ENCODE peak calls at places on chromosomes 13 and 19, in six cellular contexts. One of them, this sample, is unnamed.

GRCh38 chr13:68982961-68983619 is 1124.5 kb upstream of the ATXN8OS start:
- DNase-seq in NB4: no peak
- DNase-seq in IMR-90: no peak
- DNase-seq in stomach: no peak
- DNase-seq in transverse colon: no peak
- DNase-seq in ovary: no peak
- DNase-seq in this sample: no peak

GRCh38 chr13:94674609-94675348 is 37.6 kb downstream of the SOX21 start:
- DNase-seq in NB4: peak; percentile 68
- DNase-seq in IMR-90: peak; percentile 30
- DNase-seq in transverse colon: peak; percentile 46
- DNase-seq in stomach: peak; percentile 67
- DNase-seq in ovary: no peak
- DNase-seq in this sample: peak; percentile 72

GRCh38 chr19:8038815-8039214 is 13.7 kb upstream of the CCL25 start:
- DNase-seq in NB4: no peak
- DNase-seq in ovary: no peak
- DNase-seq in transverse colon: no peak
- DNase-seq in stomach: no peak
- DNase-seq in IMR-90: no peak
- DNase-seq in this sample: no peak

GRCh38 chr13:49354719-49355118 is 89.1 kb downstream of the CAB39L start:
- DNase-seq in stomach: no peak
- DNase-seq in transverse colon: no peak
- DNase-seq in NB4: no peak
- DNase-seq in IMR-90: no peak
- DNase-seq in ovary: no peak
- DNase-seq in this sample: no peak

GRCh38 chr13:40681341-40682051 is 15.1 kb upstream of the FOXO1 start:
- DNase-seq in transverse colon: no peak
- DNase-seq in stomach: no peak
- DNase-seq in IMR-90: no peak
- DNase-seq in ovary: no peak
- DNase-seq in NB4: no peak
- DNase-seq in this sample: no peak

GRCh38 chr13:30726192-30726591 is 9.2 kb upstream of the ALOX5AP start:
- DNase-seq in transverse colon: no peak
- DNase-seq in IMR-90: no peak
- DNase-seq in stomach: no peak
- DNase-seq in ovary: no peak
- DNase-seq in NB4: no peak
- DNase-seq in this sample: no peak

GRCh38 chr13:43094901-43095300 is 71.5 kb downstream of the DNAJC15 start:
- DNase-seq in ovary: no peak
- DNase-seq in stomach: no peak
- DNase-seq in NB4: no peak
- DNase-seq in transverse colon: no peak
- DNase-seq in IMR-90: no peak
- DNase-seq in this sample: no peak

GRCh38 chr19:2288743-2289713 is 7.1 kb upstream of the PEAK3 start:
- DNase-seq in NB4: peak; percentile 44
- DNase-seq in ovary: no peak
- DNase-seq in transverse colon: no peak
- DNase-seq in stomach: no peak
- DNase-seq in IMR-90: no peak
- DNase-seq in this sample: no peak

GRCh38 chr13:25538276-25538675 is 166.5 kb downstream of the ATP8A2 start:
- DNase-seq in ovary: no peak
- DNase-seq in IMR-90: no peak
- DNase-seq in stomach: no peak
- DNase-seq in NB4: no peak
- DNase-seq in transverse colon: no peak
- DNase-seq in this sample: no peak

GRCh38 chr13:62997696-62998095 is 1582.0 kb upstream of the PCDH20 start:
- DNase-seq in NB4: no peak
- DNase-seq in IMR-90: no peak
- DNase-seq in transverse colon: no peak
- DNase-seq in stomach: no peak
- DNase-seq in ovary: no peak
- DNase-seq in this sample: no peak

GRCh38 chr13:62997038-62997619 is 1581.5 kb upstream of the PCDH20 start:
- DNase-seq in ovary: no peak
- DNase-seq in NB4: no peak
- DNase-seq in stomach: no peak
- DNase-seq in transverse colon: no peak
- DNase-seq in IMR-90: no peak
- DNase-seq in this sample: no peak
- TF ChIP-seq POLR2A in ovary: no peak
- TF ChIP-seq POLR2A in NB4: no peak
- TF ChIP-seq POLR2A in stomach: no peak
- TF ChIP-seq POLR2A in transverse colon: no peak
- TF ChIP-seq POLR2A in IMR-90: no peak
- TF ChIP-seq POLR2A in this sample: no peak

DNA sequence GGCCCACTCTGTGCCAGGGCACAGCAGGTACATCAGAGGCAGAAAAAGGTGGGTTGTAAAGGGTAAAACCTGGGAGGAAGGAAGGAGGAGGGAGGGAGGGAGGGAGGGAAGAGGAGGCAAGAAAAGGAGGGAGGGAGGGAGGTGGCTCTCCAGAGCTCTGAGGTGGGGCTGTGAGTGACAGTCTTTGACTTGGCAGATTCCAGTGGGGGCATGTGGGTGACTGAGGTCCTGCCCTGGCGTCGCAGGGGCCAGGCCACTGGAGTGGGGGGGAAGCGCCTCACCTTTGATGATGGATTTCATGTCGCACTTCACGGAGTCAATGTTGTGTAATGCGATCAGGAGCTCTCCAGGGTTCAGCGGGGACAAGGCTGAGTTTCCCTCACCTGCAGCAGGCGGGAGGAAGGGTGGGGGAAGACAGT is 6.0 kb upstream of the RSPH6A start:
- DNase-seq in stomach: no peak
- DNase-seq in transverse colon: no peak
- DNase-seq in NB4: peak; percentile 12
- DNase-seq in IMR-90: no peak
- DNase-seq in ovary: no peak
- DNase-seq in this sample: no peak
- TF ChIP-seq POLR2A in stomach: no peak
- TF ChIP-seq POLR2A in transverse colon: no peak
- TF ChIP-seq POLR2A in NB4: no peak
- TF ChIP-seq POLR2A in IMR-90: no peak
- TF ChIP-seq POLR2A in ovary: no peak
- TF ChIP-seq POLR2A in this sample: no peak

GRCh38 chr19:4061178-4061682 is 5.5 kb downstream of the ZBTB7A start:
- DNase-seq in ovary: peak; percentile 80
- DNase-seq in NB4: no peak
- DNase-seq in IMR-90: no peak
- DNase-seq in transverse colon: peak; percentile 95
- DNase-seq in stomach: peak; percentile 93
- DNase-seq in this sample: peak; percentile 94
- TF ChIP-seq POLR2A in ovary: no peak
- TF ChIP-seq POLR2A in NB4: no peak
- TF ChIP-seq POLR2A in IMR-90: no peak
- TF ChIP-seq POLR2A in transverse colon: peak; percentile 50
- TF ChIP-seq POLR2A in stomach: no peak
- TF ChIP-seq POLR2A in this sample: no peak

DNA sequence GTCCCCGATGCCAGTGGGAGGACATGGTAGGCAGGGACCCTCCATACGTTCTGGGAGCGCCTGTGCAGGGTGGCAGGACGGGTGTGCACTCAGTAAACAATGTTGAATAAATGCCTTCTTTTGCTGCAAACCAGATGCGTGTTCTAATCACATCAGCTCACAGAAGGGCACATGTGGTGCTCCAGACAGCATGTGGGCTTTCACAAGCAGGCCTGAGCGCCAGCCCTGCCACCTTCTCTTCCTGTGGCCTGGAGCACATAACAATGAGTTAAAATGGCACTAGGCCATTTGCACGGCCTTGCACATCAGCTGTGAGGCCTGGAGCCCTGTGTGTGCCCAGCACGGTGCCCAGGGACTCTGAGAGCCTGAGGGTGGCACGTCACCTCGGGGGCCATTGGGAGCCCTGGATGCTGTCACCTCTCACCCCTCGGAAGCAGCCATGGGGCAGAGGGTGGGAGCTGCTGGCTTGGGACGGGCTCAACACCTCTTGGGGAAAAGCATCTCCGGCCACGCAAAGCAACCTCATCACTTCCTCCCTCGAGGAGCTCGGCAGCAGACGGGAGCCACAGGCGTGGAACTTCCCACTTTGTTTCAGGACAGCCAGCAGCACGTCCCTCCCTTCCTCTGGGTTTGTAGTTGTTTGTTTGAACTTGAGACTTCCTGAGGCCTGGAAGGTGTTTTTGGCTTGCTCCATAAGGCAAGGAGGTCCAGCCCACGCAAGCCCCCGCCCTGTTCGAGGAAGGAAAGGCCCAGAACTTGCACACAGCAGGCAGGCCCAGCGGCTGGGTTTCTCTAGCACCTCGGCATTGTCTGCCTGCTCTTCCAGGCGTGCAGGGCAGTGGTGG is 9.8 kb downstream of the MCF2L start:
- DNase-seq in ovary: no peak
- DNase-seq in NB4: no peak
- DNase-seq in IMR-90: no peak
- DNase-seq in stomach: no peak
- DNase-seq in transverse colon: no peak
- DNase-seq in this sample: no peak
- TF ChIP-seq POLR2A in ovary: no peak
- TF ChIP-seq POLR2A in NB4: no peak
- TF ChIP-seq POLR2A in IMR-90: no peak
- TF ChIP-seq POLR2A in stomach: no peak
- TF ChIP-seq POLR2A in transverse colon: peak; percentile 10
- TF ChIP-seq POLR2A in this sample: peak; percentile 49

DNA sequence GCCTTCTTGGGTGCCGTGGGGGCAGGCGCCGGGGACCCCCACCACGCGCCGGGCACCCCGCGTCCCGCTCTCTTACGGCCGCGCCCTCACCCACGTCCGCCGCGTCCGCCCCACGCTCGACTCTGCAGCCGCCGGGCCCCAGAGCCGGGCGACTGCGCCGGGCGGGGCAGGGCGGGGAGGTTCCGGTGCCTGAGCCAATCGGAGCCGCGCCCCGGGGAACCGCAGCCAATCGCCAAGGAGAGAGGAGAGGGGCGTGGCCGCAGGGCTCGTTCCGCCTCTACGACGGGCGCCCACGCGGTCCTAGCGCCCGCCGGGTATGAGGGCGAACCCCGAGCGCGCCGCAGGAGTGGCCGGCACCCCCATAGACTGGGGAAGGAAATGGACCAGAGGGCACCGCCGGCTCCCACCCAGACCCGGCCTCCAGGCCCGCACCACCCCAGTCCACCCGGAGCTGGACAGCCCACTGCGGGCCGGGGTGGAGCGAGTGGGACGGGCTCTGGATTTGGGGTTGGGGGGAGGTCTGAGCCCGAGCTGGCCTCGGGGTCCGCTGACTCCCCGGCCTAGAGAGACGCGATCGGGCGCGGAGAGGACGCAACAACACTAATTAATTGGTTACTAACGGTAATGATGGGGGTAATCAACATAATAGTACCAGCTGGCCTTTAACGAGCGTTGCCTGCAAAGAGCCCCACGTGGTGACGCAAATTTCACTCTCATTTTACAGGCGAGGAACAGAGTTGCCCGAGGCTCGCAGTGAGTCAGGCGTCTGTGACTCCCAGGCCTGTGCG is at the start of gene MFSD12:
- DNase-seq in transverse colon: peak; percentile 96
- DNase-seq in ovary: peak; percentile 95
- DNase-seq in stomach: peak; percentile 95
- DNase-seq in NB4: peak; percentile 92
- DNase-seq in IMR-90: peak; percentile 92
- DNase-seq in this sample: peak; percentile 96
- TF ChIP-seq POLR2A in transverse colon: peak; percentile 52
- TF ChIP-seq POLR2A in ovary: peak; percentile 64
- TF ChIP-seq POLR2A in stomach: no peak
- TF ChIP-seq POLR2A in NB4: peak; percentile 31
- TF ChIP-seq POLR2A in IMR-90: peak; percentile 88
- TF ChIP-seq POLR2A in this sample: peak; percentile 55

DNA sequence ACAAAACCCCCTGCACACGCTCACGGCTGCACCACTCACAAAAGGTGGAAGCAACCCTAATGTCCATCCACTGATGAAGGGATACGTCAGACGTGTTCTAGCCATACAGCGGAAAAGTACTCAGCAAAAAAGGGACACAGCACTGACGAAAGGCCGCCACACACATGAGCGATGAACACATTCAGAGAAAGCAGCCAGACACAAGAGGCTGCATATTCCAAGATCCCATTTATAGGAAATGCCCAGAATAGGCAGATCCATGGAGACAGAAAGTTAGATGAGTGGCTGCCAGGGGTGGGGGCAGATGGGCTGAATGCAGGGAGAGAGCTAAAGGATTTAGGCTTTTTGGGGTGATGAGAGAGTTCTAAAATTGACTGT is 3.7 kb downstream of the POLD1 start:
- DNase-seq in NB4: no peak
- DNase-seq in IMR-90: no peak
- DNase-seq in transverse colon: no peak
- DNase-seq in ovary: no peak
- DNase-seq in stomach: no peak
- DNase-seq in this sample: no peak
- TF ChIP-seq POLR2A in NB4: no peak
- TF ChIP-seq POLR2A in IMR-90: no peak
- TF ChIP-seq POLR2A in transverse colon: no peak
- TF ChIP-seq POLR2A in ovary: no peak
- TF ChIP-seq POLR2A in stomach: no peak
- TF ChIP-seq POLR2A in this sample: peak; percentile 8

This sample was measured in body of pancreas.